ENCODE peak calls at places on chromosomes 13 and 19, in eight cellular contexts. K, I, M, S, B, D, J and R are unnamed samples. For H3K27me3 and H3K36me3, the result is how much of the 10 kb centered on the place peaks cover.

GRCh38 chr19:41225238-41226052 is 6.4 kb downstream of the AXL start:
- DNase-seq in I (no peak), D (peak), B (peak), S (peak), M (peak), J (peak), K (peak), R (peak)

GRCh38 chr19:30149300-30149699 is 207.3 kb downstream of the URI1 start:
- DNase-seq in M (no peak), I (no peak), B (no peak), D (no peak), K (no peak), S (no peak), J (no peak), R (no peak)

GRCh38 chr13:30804474-30804873 is 69.1 kb downstream of the ALOX5AP start:
- DNase-seq in J (no peak), S (peak), I (no peak), D (no peak), M (no peak), K (no peak), B (no peak), R (no peak)

GRCh38 chr13:49610176-49610575 is 18.1 kb upstream of the ARL11 start:
- DNase-seq in I (no peak), B (peak), J (no peak), M (no peak), D (no peak), S (no peak), K (no peak), R (no peak)

GRCh38 chr19:42173695-42174094 is 41.4 kb upstream of the POU2F2 start:
- DNase-seq in M (no peak), S (no peak), K (no peak), B (no peak), I (no peak), J (no peak), D (no peak), R (no peak)

GRCh38 chr19:47539747-47540311 is 25.0 kb upstream of the NAPA start:
- DNase-seq in D (no peak), B (peak), J (no peak), M (no peak), S (no peak), I (no peak), K (no peak), R (no peak)

GRCh38 chr19:39240421-39240820 is 4.4 kb downstream of the IFNL3 start:
- DNase-seq in I (no peak), M (no peak), J (no peak), K (no peak), D (no peak), S (no peak), B (no peak), R (no peak)

GRCh38 chr13:97627566-97627965 is 193.6 kb downstream of the RAP2A start:
- DNase-seq in D (peak), S (peak), K (no peak), I (no peak), B (peak), M (no peak), J (no peak), R (peak)

GRCh38 chr13:36904219-36904618 is 15.8 kb downstream of the SMAD9 start:
- DNase-seq in B (no peak), J (no peak), I (no peak), K (no peak), D (no peak), S (no peak), M (no peak), R (no peak)

GRCh38 chr13:112161441-112162301 is 94.7 kb downstream of the SOX1 start:
- DNase-seq in I (peak), K (no peak), S (no peak), M (no peak), B (no peak), D (no peak), J (no peak), R (no peak)

GRCh38 chr13:73934215-73934623 is 200.0 kb downstream of the KLF12 start:
- DNase-seq in K (no peak), D (no peak), J (no peak), M (no peak), I (no peak), B (no peak), S (no peak), R (no peak)

GRCh38 chr19:45958763-45959516 is 14.7 kb downstream of the NOVA2 start:
- DNase-seq in J (no peak), I (no peak), M (no peak), B (no peak), D (no peak), S (no peak), K (no peak), R (no peak)
- H3K27me3 ChIP-seq in J (under half), I (under half), M (under half), B (under half), D (under half), S (under half), K (under half), R (under half)

GRCh38 chr19:9436358-9436757 is 985 bp upstream of the ZNF266 start:
- DNase-seq in S (no peak), K (no peak), J (no peak), D (no peak), I (no peak), M (no peak), B (no peak), R (no peak)
- H3K4me3 ChIP-seq in S (peak), K (peak), J (no peak), D (no peak), I (no peak), M (no peak), B (peak), R (no peak)

DNA sequence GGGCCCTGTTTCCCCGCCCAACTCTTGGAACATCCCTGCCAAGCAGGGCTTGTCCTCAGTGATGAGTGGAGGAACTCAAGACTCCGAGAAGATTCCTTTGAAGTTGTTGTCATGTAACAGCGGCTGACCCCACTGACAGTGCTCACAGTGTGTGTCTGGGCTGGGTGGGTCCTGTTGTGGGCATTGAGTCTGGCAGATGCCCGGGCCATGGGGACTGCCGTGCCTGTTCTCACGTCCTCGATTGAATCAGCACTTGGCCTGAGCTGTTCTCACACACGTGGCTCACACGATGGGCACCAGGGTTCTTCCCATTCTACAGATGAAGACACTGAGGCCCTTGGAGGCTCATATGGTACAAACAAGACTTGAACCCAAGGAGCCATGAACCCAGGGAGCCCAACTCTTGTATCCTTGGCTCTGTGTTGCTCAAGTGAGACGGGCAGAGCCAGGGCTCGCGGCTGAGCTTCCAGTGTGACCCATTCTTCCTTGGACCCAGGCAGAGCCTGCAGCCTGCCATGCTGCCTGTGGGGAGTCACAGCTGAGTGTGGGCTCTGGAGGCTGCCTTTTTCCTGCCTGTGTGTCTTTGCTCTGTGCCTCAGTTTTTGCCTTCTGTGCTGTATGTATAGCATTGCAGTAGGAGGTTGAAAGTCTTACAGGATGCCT is 8.6 kb upstream of the EPN1 start:
- DNase-seq in K (no peak), D (no peak), B (no peak), M (no peak), S (no peak), J (no peak), I (no peak), R (no peak)
- H3K36me3 ChIP-seq in K (under half), D (half or more), B (half or more), M (half or more), S (under half), J (under half), I (under half), R (half or more)

GRCh38 chr19:3366104-3366760 is at the start of gene NFIC:
- DNase-seq in M (peak), J (peak), I (peak), D (peak), B (peak), K (no peak), S (peak), R (no peak)
- H3K27me3 ChIP-seq in M (under half), J (under half), I (under half), D (under half), B (half or more), K (under half), S (under half), R (under half)

GRCh38 chr19:7783991-7784421 is 21.0 kb downstream of the CLEC4M start:
- DNase-seq in S (peak), D (peak), I (no peak), B (no peak), K (no peak), J (no peak), M (no peak), R (no peak)

GRCh38 chr19:7779631-7780486 is 16.8 kb downstream of the CLEC4M start:
- DNase-seq in B (no peak), I (no peak), D (no peak), S (no peak), J (no peak), M (no peak), K (no peak), R (no peak)

GRCh38 chr19:7778081-7778480 is 15.0 kb downstream of the CLEC4M start:
- DNase-seq in D (no peak), M (no peak), B (no peak), K (no peak), S (no peak), J (no peak), I (no peak), R (no peak)

GRCh38 chr19:7784856-7785255 is 21.8 kb downstream of the CLEC4M start:
- DNase-seq in B (no peak), I (no peak), D (no peak), M (no peak), K (no peak), S (no peak), J (no peak), R (no peak)

DNA sequence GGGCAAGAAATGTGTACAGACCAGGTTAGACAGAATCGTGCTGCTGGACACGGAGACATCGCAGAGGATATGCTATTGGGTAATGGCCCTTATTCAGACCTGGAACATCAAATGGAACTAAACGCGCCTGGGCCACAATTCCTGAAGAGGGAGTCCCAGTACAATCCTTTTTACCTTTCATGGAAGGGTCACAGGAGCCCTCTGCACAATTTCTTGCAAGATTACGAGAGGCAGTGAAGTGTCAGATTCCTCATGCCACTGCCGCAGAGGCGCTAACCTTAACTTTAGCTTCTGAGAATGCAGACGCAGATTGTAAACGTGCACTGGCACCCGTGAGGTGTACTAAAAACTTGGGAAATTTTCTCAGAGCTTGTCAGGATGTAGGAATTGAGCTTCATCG is 18.1 kb downstream of the CLEC4M start:
- DNase-seq in K (no peak), D (no peak), M (no peak), S (no peak), J (no peak), I (no peak), B (peak), R (no peak)
- H3K4me3 ChIP-seq in K (no peak), D (no peak), M (no peak), S (no peak), J (no peak), I (no peak), B (no peak), R (no peak)

DNA sequence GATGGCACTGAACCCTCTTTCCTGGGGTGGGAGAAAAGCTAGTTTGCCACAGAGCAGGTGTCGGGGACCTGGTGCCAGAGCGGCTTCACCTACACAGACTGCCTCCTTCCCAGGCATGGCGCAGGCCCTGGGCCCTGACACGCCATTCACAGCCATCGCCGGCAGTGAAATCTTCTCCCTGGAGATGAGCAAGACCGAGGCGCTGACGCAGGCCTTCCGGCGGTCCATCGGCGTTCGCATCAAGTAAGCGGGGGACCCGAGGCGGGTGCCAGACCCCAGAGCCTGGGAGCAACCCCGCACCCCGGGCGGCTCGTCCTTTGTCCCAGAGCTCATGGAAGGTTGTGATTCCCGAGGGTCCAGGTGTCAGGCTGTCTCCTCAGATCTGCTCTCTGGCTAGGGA is 10.0 kb downstream of the LHB start:
- DNase-seq in K (no peak), J (no peak), B (no peak), D (no peak), S (no peak), M (no peak), I (no peak), R (no peak)
- H3K36me3 ChIP-seq in K (under half), J (under half), B (under half), D (half or more), S (under half), M (half or more), I (under half), R (half or more)